ENCODE peak calls at places on chromosome 4, in eight cellular contexts. H is keratinocyte, Z is caudate nucleus, M is SJSA1, Q is brain microvascular endothelial cell, E is ovary, T is cardiac muscle cell, I is Karpas-422. F is an unnamed sample.

GRCh38 chr4:87961993-87962791 is 13.3 kb upstream of the SPP1 start:
- DNase-seq in H (no peak), Z (no peak), M (no peak), Q (peak), E (no peak), T (peak), I (peak), F (no peak)

GRCh38 chr4:37628977-37629609 is 57.1 kb downstream of the RELL1 start:
- DNase-seq in H (no peak), Z (no peak), M (no peak), Q (peak), E (no peak), T (peak), I (no peak), F (no peak)

GRCh38 chr4:54224960-54225670 is 4.0 kb upstream of the PDGFRA start:
- DNase-seq in H (no peak), Z (no peak), M (no peak), Q (no peak), E (no peak), T (no peak), I (no peak), F (no peak)

GRCh38 chr4:142379277-142380051 is 466.6 kb downstream of the INPP4B start:
- DNase-seq in H (no peak), Z (no peak), M (peak), Q (peak), E (no peak), T (peak), I (no peak), F (no peak)

GRCh38 chr4:4668355-4669210 is 126.7 kb upstream of the STX18 start:
- DNase-seq in H (no peak), Z (no peak), M (no peak), Q (no peak), E (no peak), T (no peak), I (no peak), F (no peak)

GRCh38 chr4:53141308-53141707 is 224.6 kb downstream of the SCFD2 start:
- DNase-seq in H (no peak), Z (no peak), M (no peak), Q (no peak), E (no peak), T (no peak), I (no peak), F (no peak)

GRCh38 chr4:118225521-118225920 is 127.3 kb downstream of the PRSS12 start:
- DNase-seq in H (no peak), Z (no peak), M (no peak), Q (no peak), E (no peak), T (no peak), I (no peak), F (no peak)

GRCh38 chr4:81747242-81747930 is 275.7 kb upstream of the RASGEF1B start:
- DNase-seq in H (no peak), Z (no peak), M (no peak), Q (no peak), E (no peak), T (peak), I (no peak), F (no peak)

GRCh38 chr4:537436-538264 is 38.4 kb downstream of the TMEM271 start:
- DNase-seq in H (no peak), Z (no peak), M (no peak), Q (no peak), E (no peak), T (no peak), I (no peak), F (no peak)

GRCh38 chr4:177235026-177235425 is 74.6 kb upstream of the NEIL3 start:
- DNase-seq in H (no peak), Z (no peak), M (no peak), Q (peak), E (no peak), T (peak), I (no peak), F (no peak)

GRCh38 chr4:122052714-122053113 is 99.4 kb upstream of the BLTP1 start:
- DNase-seq in H (no peak), Z (no peak), M (no peak), Q (no peak), E (no peak), T (no peak), I (no peak), F (no peak)

GRCh38 chr4:186719925-186720694 is 3.5 kb downstream of the FAT1 start:
- DNase-seq in H (no peak), Z (no peak), M (no peak), Q (peak), E (no peak), T (peak), I (peak), F (no peak)

GRCh38 chr4:48914311-48914710 is 7.7 kb upstream of the OCIAD2 start:
- DNase-seq in H (peak), Z (peak), M (no peak), Q (no peak), E (no peak), T (no peak), I (peak), F (no peak)

GRCh38 chr4:46856347-46856746 is 52.7 kb downstream of the COX7B2 start:
- DNase-seq in H (no peak), Z (no peak), M (no peak), Q (no peak), E (no peak), T (no peak), I (peak), F (no peak)

GRCh38 chr4:8307714-8308113 is 38.2 kb downstream of the HTRA3 start:
- DNase-seq in H (no peak), Z (no peak), M (no peak), Q (no peak), E (peak), T (no peak), I (no peak), F (peak)

GRCh38 chr4:121726642-121727268 is 30.0 kb upstream of the ANXA5 start:
- DNase-seq in H (no peak), Z (peak), M (peak), Q (peak), E (no peak), T (peak), I (peak), F (no peak)

GRCh38 chr4:83258463-83258862 is 26.1 kb downstream of the COQ2 start:
- DNase-seq in H (no peak), Z (no peak), M (no peak), Q (no peak), E (no peak), T (no peak), I (no peak), F (no peak)

GRCh38 chr4:113499696-113500095 is 261.8 kb downstream of the CAMK2D start:
- DNase-seq in H (no peak), Z (no peak), M (peak), Q (peak), E (no peak), T (peak), I (no peak), F (no peak)

GRCh38 chr4:77349796-77350195 is 192.8 kb downstream of the CCNG2 start:
- DNase-seq in H (no peak), Z (no peak), M (no peak), Q (no peak), E (no peak), T (no peak), I (no peak), F (no peak)

GRCh38 chr4:77776182-77777134 is 42.7 kb downstream of the CNOT6L start:
- DNase-seq in H (no peak), Z (no peak), M (peak), Q (no peak), E (no peak), T (peak), I (no peak), F (no peak)

GRCh38 chr4:170853422-170854021 is 763.8 kb upstream of the AADAT start:
- DNase-seq in H (no peak), Z (peak), M (peak), Q (peak), E (peak), T (no peak), I (peak), F (no peak)

GRCh38 chr4:6886886-6887285 is 22.7 kb upstream of the TBC1D14 start:
- DNase-seq in H (no peak), Z (no peak), M (no peak), Q (no peak), E (no peak), T (no peak), I (no peak), F (no peak)
- H3K27ac ChIP-seq in H (no peak), Z (no peak), M (no peak), Q (no peak), E (no peak), T (peak), I (no peak), F (no peak)

GRCh38 chr4:95798003-95798402 is 41.9 kb upstream of the PDHA2 start:
- DNase-seq in H (no peak), Z (no peak), M (no peak), Q (no peak), E (no peak), T (no peak), I (no peak), F (no peak)
- H3K27ac ChIP-seq in H (no peak), Z (no peak), M (no peak), Q (no peak), E (no peak), T (no peak), I (no peak), F (peak)

DNA sequence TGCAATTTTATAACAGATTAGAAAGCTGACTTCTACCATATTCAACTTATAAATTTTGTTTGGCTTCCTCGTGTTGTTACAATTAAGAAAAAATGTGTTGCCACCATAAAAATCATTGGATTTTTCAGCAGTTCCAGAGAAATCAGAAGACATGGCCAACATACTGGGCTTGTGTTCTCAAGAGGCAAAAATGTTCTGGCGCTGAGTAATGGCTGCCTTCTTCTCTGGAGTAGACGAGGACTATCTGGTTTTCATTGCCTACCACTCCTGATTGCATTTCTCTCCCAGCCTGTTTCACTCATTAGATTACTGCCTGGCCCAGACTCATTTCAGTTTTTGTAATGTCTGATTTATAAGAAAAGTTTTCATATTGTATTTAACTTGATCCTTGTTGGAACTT is 122.3 kb downstream of the ARHGAP10 start:
- DNase-seq in H (no peak), Z (no peak), M (no peak), Q (no peak), E (no peak), T (no peak), I (no peak), F (no peak)
- H3K27ac ChIP-seq in H (no peak), Z (no peak), M (no peak), Q (no peak), E (peak), T (no peak), I (no peak), F (no peak)

GRCh38 chr4:148654131-148654530 is 211.9 kb upstream of the NR3C2 start:
- DNase-seq in H (no peak), Z (no peak), M (no peak), Q (no peak), E (no peak), T (no peak), I (peak), F (no peak)
- H3K27ac ChIP-seq in H (no peak), Z (no peak), M (no peak), Q (no peak), E (no peak), T (no peak), I (no peak), F (no peak)

DNA sequence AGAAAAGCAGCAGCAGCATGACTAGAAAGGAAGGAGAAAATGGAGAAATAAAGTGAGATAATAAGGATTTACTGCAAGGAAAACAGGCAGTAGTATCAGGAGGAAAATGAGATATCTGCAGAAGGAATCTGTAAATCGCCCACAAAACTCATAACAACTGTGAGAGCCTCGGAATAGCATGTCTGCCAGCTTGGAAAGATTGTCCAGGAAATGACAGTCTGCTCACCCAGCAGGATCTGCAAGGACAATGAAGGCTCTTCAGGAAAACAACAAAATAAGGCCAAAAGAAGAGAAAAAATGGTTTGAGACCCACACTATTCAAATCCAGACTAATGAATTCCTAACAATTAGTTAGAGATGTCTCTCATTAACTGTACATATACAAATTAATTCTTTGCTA is 47.3 kb downstream of the CXXC4 start:
- DNase-seq in H (no peak), Z (no peak), M (no peak), Q (no peak), E (no peak), T (no peak), I (no peak), F (no peak)
- H3K27ac ChIP-seq in H (no peak), Z (no peak), M (no peak), Q (no peak), E (no peak), T (no peak), I (no peak), F (no peak)

F was measured in CD4-positive, alpha-beta T cell.